ENCODE peak calls at places on chromosome 10, in five cellular contexts. One of them, this sample, is unnamed.

GRCh38 chr10:109306698-109307097 is 616.6 kb downstream of the XPNPEP1 start:
- DNase-seq in GM06990: no peak
- DNase-seq in naive thymus-derived CD4-positive, alpha-beta T cell: no peak
- DNase-seq in astrocyte: peak
- DNase-seq in GM23248: no peak
- DNase-seq in this sample: no peak

GRCh38 chr10:92972066-92972870 is 88.3 kb upstream of the CYP26C1 start:
- DNase-seq in GM06990: no peak
- DNase-seq in GM23248: peak
- DNase-seq in astrocyte: peak
- DNase-seq in naive thymus-derived CD4-positive, alpha-beta T cell: no peak
- DNase-seq in this sample: no peak

GRCh38 chr10:73931767-73932624 is 21.1 kb downstream of the PLAU start:
- DNase-seq in GM06990: peak
- DNase-seq in astrocyte: no peak
- DNase-seq in naive thymus-derived CD4-positive, alpha-beta T cell: peak
- DNase-seq in GM23248: no peak
- DNase-seq in this sample: peak

GRCh38 chr10:43390791-43391190 is 18.2 kb downstream of the HNRNPF start:
- DNase-seq in astrocyte: peak
- DNase-seq in naive thymus-derived CD4-positive, alpha-beta T cell: no peak
- DNase-seq in GM06990: no peak
- DNase-seq in GM23248: peak
- DNase-seq in this sample: no peak

GRCh38 chr10:1360011-1360580 is 303.9 kb downstream of the WDR37 start:
- DNase-seq in GM23248: no peak
- DNase-seq in GM06990: no peak
- DNase-seq in astrocyte: no peak
- DNase-seq in naive thymus-derived CD4-positive, alpha-beta T cell: no peak
- DNase-seq in this sample: no peak

GRCh38 chr10:102735065-102735562 is 8.6 kb upstream of the WBP1L start:
- DNase-seq in astrocyte: no peak
- DNase-seq in GM06990: no peak
- DNase-seq in naive thymus-derived CD4-positive, alpha-beta T cell: no peak
- DNase-seq in GM23248: peak
- DNase-seq in this sample: no peak

GRCh38 chr10:5665380-5666323 is 743 bp downstream of the ASB13 start:
- DNase-seq in GM23248: peak
- DNase-seq in astrocyte: no peak
- DNase-seq in GM06990: no peak
- DNase-seq in naive thymus-derived CD4-positive, alpha-beta T cell: no peak
- DNase-seq in this sample: no peak

GRCh38 chr10:11594589-11595394 is 16.7 kb downstream of the USP6NL start:
- DNase-seq in GM23248: no peak
- DNase-seq in astrocyte: no peak
- DNase-seq in GM06990: no peak
- DNase-seq in naive thymus-derived CD4-positive, alpha-beta T cell: no peak
- DNase-seq in this sample: no peak

GRCh38 chr10:97882142-97883091 is 32.8 kb downstream of the GOLGA7B start:
- DNase-seq in naive thymus-derived CD4-positive, alpha-beta T cell: no peak
- DNase-seq in GM06990: no peak
- DNase-seq in astrocyte: peak
- DNase-seq in GM23248: peak
- DNase-seq in this sample: no peak

GRCh38 chr10:13528875-13529713 is at the start of gene BEND7:
- DNase-seq in GM06990: no peak
- DNase-seq in naive thymus-derived CD4-positive, alpha-beta T cell: peak
- DNase-seq in GM23248: peak
- DNase-seq in astrocyte: peak
- DNase-seq in this sample: no peak

GRCh38 chr10:131150126-131150525 is 161.4 kb downstream of the TCERG1L start:
- DNase-seq in GM06990: no peak
- DNase-seq in astrocyte: no peak
- DNase-seq in naive thymus-derived CD4-positive, alpha-beta T cell: no peak
- DNase-seq in GM23248: no peak
- DNase-seq in this sample: no peak

GRCh38 chr10:124696446-124697392 is 47.5 kb downstream of the FAM53B start:
- DNase-seq in GM23248: no peak
- DNase-seq in naive thymus-derived CD4-positive, alpha-beta T cell: peak
- DNase-seq in GM06990: peak
- DNase-seq in astrocyte: no peak
- DNase-seq in this sample: peak

GRCh38 chr10:89414879-89415821 is 782 bp downstream of the IFIT5 start:
- DNase-seq in GM23248: peak
- DNase-seq in astrocyte: peak
- DNase-seq in GM06990: peak
- DNase-seq in naive thymus-derived CD4-positive, alpha-beta T cell: no peak
- DNase-seq in this sample: peak

GRCh38 chr10:33657913-33658312 is 323.4 kb upstream of the NRP1 start:
- DNase-seq in GM23248: no peak
- DNase-seq in GM06990: no peak
- DNase-seq in astrocyte: no peak
- DNase-seq in naive thymus-derived CD4-positive, alpha-beta T cell: no peak
- DNase-seq in this sample: no peak

GRCh38 chr10:33664070-33664469 is 329.6 kb upstream of the NRP1 start:
- DNase-seq in astrocyte: no peak
- DNase-seq in GM23248: peak
- DNase-seq in naive thymus-derived CD4-positive, alpha-beta T cell: no peak
- DNase-seq in GM06990: no peak
- DNase-seq in this sample: no peak

GRCh38 chr10:33665512-33665911 is 331.0 kb upstream of the NRP1 start:
- DNase-seq in GM23248: peak
- DNase-seq in astrocyte: peak
- DNase-seq in naive thymus-derived CD4-positive, alpha-beta T cell: no peak
- DNase-seq in GM06990: no peak
- DNase-seq in this sample: no peak

GRCh38 chr10:33660329-33660728 is 325.9 kb upstream of the NRP1 start:
- DNase-seq in astrocyte: no peak
- DNase-seq in GM06990: no peak
- DNase-seq in GM23248: no peak
- DNase-seq in naive thymus-derived CD4-positive, alpha-beta T cell: no peak
- DNase-seq in this sample: no peak

GRCh38 chr10:33661580-33662269 is 327.3 kb upstream of the NRP1 start:
- DNase-seq in naive thymus-derived CD4-positive, alpha-beta T cell: no peak
- DNase-seq in astrocyte: peak
- DNase-seq in GM23248: peak
- DNase-seq in GM06990: peak
- DNase-seq in this sample: peak
- H3K4me3 ChIP-seq in naive thymus-derived CD4-positive, alpha-beta T cell: no peak
- H3K4me3 ChIP-seq in astrocyte: peak
- H3K4me3 ChIP-seq in GM23248: peak
- H3K4me3 ChIP-seq in GM06990: no peak
- H3K4me3 ChIP-seq in this sample: no peak

GRCh38 chr10:127118024-127118423 is 78.4 kb downstream of the INSYN2A start:
- DNase-seq in astrocyte: no peak
- DNase-seq in GM06990: no peak
- DNase-seq in naive thymus-derived CD4-positive, alpha-beta T cell: no peak
- DNase-seq in GM23248: no peak
- DNase-seq in this sample: no peak

GRCh38 chr10:127122831-127123230 is 73.6 kb downstream of the INSYN2A start:
- DNase-seq in GM06990: no peak
- DNase-seq in naive thymus-derived CD4-positive, alpha-beta T cell: no peak
- DNase-seq in astrocyte: no peak
- DNase-seq in GM23248: no peak
- DNase-seq in this sample: no peak

GRCh38 chr10:127117125-127117524 is 79.3 kb downstream of the INSYN2A start:
- DNase-seq in astrocyte: peak
- DNase-seq in GM23248: peak
- DNase-seq in GM06990: no peak
- DNase-seq in naive thymus-derived CD4-positive, alpha-beta T cell: peak
- DNase-seq in this sample: no peak

GRCh38 chr10:127123626-127124025 is 72.8 kb downstream of the INSYN2A start:
- DNase-seq in naive thymus-derived CD4-positive, alpha-beta T cell: no peak
- DNase-seq in GM06990: no peak
- DNase-seq in astrocyte: peak
- DNase-seq in GM23248: no peak
- DNase-seq in this sample: no peak

GRCh38 chr10:127119901-127120300 is 76.5 kb downstream of the INSYN2A start:
- DNase-seq in GM23248: no peak
- DNase-seq in GM06990: no peak
- DNase-seq in astrocyte: no peak
- DNase-seq in naive thymus-derived CD4-positive, alpha-beta T cell: no peak
- DNase-seq in this sample: no peak
- H3K4me3 ChIP-seq in GM23248: no peak
- H3K4me3 ChIP-seq in GM06990: no peak
- H3K4me3 ChIP-seq in astrocyte: no peak
- H3K4me3 ChIP-seq in naive thymus-derived CD4-positive, alpha-beta T cell: no peak
- H3K4me3 ChIP-seq in this sample: no peak

GRCh38 chr10:30531751-30532530 is 97.6 kb downstream of the LYZL2 start:
- DNase-seq in GM06990: no peak
- DNase-seq in GM23248: no peak
- DNase-seq in naive thymus-derived CD4-positive, alpha-beta T cell: no peak
- DNase-seq in astrocyte: no peak
- DNase-seq in this sample: no peak

GRCh38 chr10:30529373-30529998 is 95.5 kb downstream of the MAP3K8 start:
- DNase-seq in GM06990: peak
- DNase-seq in naive thymus-derived CD4-positive, alpha-beta T cell: peak
- DNase-seq in astrocyte: no peak
- DNase-seq in GM23248: no peak
- DNase-seq in this sample: peak

GRCh38 chr10:30527623-30528426 is 93.8 kb downstream of the MAP3K8 start:
- DNase-seq in GM06990: no peak
- DNase-seq in astrocyte: no peak
- DNase-seq in GM23248: no peak
- DNase-seq in naive thymus-derived CD4-positive, alpha-beta T cell: no peak
- DNase-seq in this sample: peak

DNA sequence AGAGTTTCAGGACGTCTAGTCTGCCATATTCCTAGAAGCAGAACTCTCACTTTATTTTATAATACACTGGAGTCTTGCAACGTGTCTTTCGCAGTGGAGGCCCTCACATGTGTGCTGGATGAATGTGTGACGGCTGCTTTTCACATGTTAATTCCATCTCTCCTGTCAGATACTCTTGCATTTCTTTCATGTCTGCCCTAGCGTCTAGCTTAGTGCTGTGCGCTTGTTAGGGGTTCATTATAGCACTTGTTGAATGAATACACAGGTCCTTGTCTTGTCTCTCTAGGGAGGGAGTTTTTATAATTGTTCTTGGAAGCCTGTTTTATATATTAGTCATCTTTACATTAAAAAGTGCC is 94.4 kb downstream of the MAP3K8 start:
- DNase-seq in GM23248: no peak
- DNase-seq in GM06990: no peak
- DNase-seq in naive thymus-derived CD4-positive, alpha-beta T cell: no peak
- DNase-seq in astrocyte: no peak
- DNase-seq in this sample: peak
- H3K4me3 ChIP-seq in GM23248: no peak
- H3K4me3 ChIP-seq in GM06990: no peak
- H3K4me3 ChIP-seq in naive thymus-derived CD4-positive, alpha-beta T cell: no peak
- H3K4me3 ChIP-seq in astrocyte: no peak
- H3K4me3 ChIP-seq in this sample: peak

DNA sequence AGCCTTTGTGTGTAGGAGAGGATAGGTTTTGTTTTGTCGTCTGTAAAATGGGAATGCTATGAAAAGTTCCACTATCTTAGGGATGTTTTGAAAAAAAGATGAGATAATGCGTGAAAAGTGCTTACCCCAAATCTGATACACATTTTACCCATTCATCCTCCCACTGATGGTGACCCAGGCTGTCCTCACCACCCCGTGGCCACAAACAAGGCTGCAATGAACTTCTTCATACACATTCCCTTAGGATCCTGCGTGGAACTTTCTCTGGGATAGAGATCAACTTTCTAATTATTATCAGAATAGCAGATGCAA is 399 bp upstream of the OGDHL start:
- DNase-seq in GM06990: no peak
- DNase-seq in astrocyte: no peak
- DNase-seq in naive thymus-derived CD4-positive, alpha-beta T cell: no peak
- DNase-seq in GM23248: no peak
- DNase-seq in this sample: no peak
- H3K4me3 ChIP-seq in GM06990: no peak
- H3K4me3 ChIP-seq in astrocyte: no peak
- H3K4me3 ChIP-seq in naive thymus-derived CD4-positive, alpha-beta T cell: no peak
- H3K4me3 ChIP-seq in GM23248: peak
- H3K4me3 ChIP-seq in this sample: no peak

GRCh38 chr10:117532451-117533107 is 10.0 kb upstream of the EMX2 start:
- DNase-seq in GM23248: peak
- DNase-seq in astrocyte: no peak
- DNase-seq in naive thymus-derived CD4-positive, alpha-beta T cell: no peak
- DNase-seq in GM06990: no peak
- DNase-seq in this sample: no peak

GRCh38 chr10:117535045-117535751 is 7.3 kb upstream of the EMX2 start:
- DNase-seq in GM23248: peak
- DNase-seq in astrocyte: no peak
- DNase-seq in naive thymus-derived CD4-positive, alpha-beta T cell: no peak
- DNase-seq in GM06990: no peak
- DNase-seq in this sample: no peak

GRCh38 chr10:117535752-117536358 is 6.7 kb upstream of the EMX2 start:
- DNase-seq in astrocyte: no peak
- DNase-seq in GM23248: peak
- DNase-seq in naive thymus-derived CD4-positive, alpha-beta T cell: no peak
- DNase-seq in GM06990: no peak
- DNase-seq in this sample: no peak

GRCh38 chr10:117533507-117534281 is 8.9 kb upstream of the EMX2 start:
- DNase-seq in astrocyte: no peak
- DNase-seq in naive thymus-derived CD4-positive, alpha-beta T cell: no peak
- DNase-seq in GM23248: peak
- DNase-seq in GM06990: no peak
- DNase-seq in this sample: no peak

GRCh38 chr10:117534321-117535044 is 8.1 kb upstream of the EMX2 start:
- DNase-seq in astrocyte: no peak
- DNase-seq in GM23248: peak
- DNase-seq in naive thymus-derived CD4-positive, alpha-beta T cell: no peak
- DNase-seq in GM06990: no peak
- DNase-seq in this sample: no peak
- H3K4me3 ChIP-seq in astrocyte: no peak
- H3K4me3 ChIP-seq in GM23248: peak
- H3K4me3 ChIP-seq in naive thymus-derived CD4-positive, alpha-beta T cell: no peak
- H3K4me3 ChIP-seq in GM06990: no peak
- H3K4me3 ChIP-seq in this sample: no peak

GRCh38 chr10:14626126-14626525 is 148.6 kb downstream of the FAM107B start:
- DNase-seq in astrocyte: no peak
- DNase-seq in GM06990: no peak
- DNase-seq in GM23248: no peak
- DNase-seq in naive thymus-derived CD4-positive, alpha-beta T cell: no peak
- DNase-seq in this sample: no peak
- H3K4me3 ChIP-seq in astrocyte: no peak
- H3K4me3 ChIP-seq in GM06990: no peak
- H3K4me3 ChIP-seq in GM23248: no peak
- H3K4me3 ChIP-seq in naive thymus-derived CD4-positive, alpha-beta T cell: no peak
- H3K4me3 ChIP-seq in this sample: no peak

This sample was measured in GM12865.